ENCODE peak calls at places on chromosomes 13 and 19, in five cellular contexts. V, E, G, J and S are unnamed samples.

GRCh38 chr13:20399515-20399914 is 126.1 kb downstream of the CRYL1 start:
- DNase-seq in V (no peak), E (no peak), G (no peak), J (no peak), S (no peak)

GRCh38 chr13:107835339-107836018 is 379.9 kb downstream of the LIG4 start:
- DNase-seq in V (no peak), E (no peak), G (no peak), J (no peak), S (no peak)

GRCh38 chr19:10744222-10744847 is 26.5 kb downstream of the DNM2 start:
- DNase-seq in V (no peak), E (no peak), G (no peak), J (no peak), S (no peak)

GRCh38 chr13:80341098-80341701 is at the start of gene SPRY2:
- DNase-seq in V (peak), E (peak), G (peak), J (no peak), S (peak)

GRCh38 chr13:113802090-113802531 is 43.1 kb downstream of the TMEM255B start:
- DNase-seq in V (peak), E (peak), G (no peak), J (no peak), S (peak)

GRCh38 chr19:56245062-56245740 is 27.3 kb upstream of the EDDM13 start:
- DNase-seq in V (no peak), E (no peak), G (no peak), J (no peak), S (no peak)

GRCh38 chr13:48571121-48571901 is 38.4 kb upstream of the RCBTB2 start:
- DNase-seq in V (no peak), E (no peak), G (no peak), J (no peak), S (no peak)

GRCh38 chr13:99093997-99094396 is 106.7 kb upstream of the UBAC2 start:
- DNase-seq in V (no peak), E (no peak), G (no peak), J (no peak), S (no peak)

GRCh38 chr13:51727634-51728274 is 76.2 kb downstream of the DHRS12 start:
- DNase-seq in V (no peak), E (no peak), G (no peak), J (no peak), S (no peak)

GRCh38 chr13:101127741-101128353 is 288.5 kb downstream of the NALCN start:
- DNase-seq in V (peak), E (peak), G (no peak), J (no peak), S (peak)

GRCh38 chr13:37681295-37682032 is 82.9 kb upstream of the POSTN start:
- DNase-seq in V (no peak), E (no peak), G (no peak), J (no peak), S (no peak)

GRCh38 chr19:36527873-36528193 is 238 bp downstream of the ZNF260 start:
- DNase-seq in V (no peak), E (no peak), G (no peak), J (no peak), S (no peak)

GRCh38 chr19:4575978-4576933 is 16.8 kb upstream of the SEMA6B start:
- DNase-seq in V (peak), E (peak), G (no peak), J (no peak), S (peak)

GRCh38 chr13:90613076-90613795 is 734.3 kb upstream of the MIR17HG start:
- DNase-seq in V (no peak), E (no peak), G (no peak), J (no peak), S (no peak)

GRCh38 chr19:3671680-3672574 is 28.3 kb downstream of the PIP5K1C start:
- DNase-seq in V (no peak), E (no peak), G (no peak), J (no peak), S (peak)

GRCh38 chr13:77415253-77416127 is 88.6 kb upstream of the MYCBP2 start:
- DNase-seq in V (no peak), E (no peak), G (no peak), J (peak), S (no peak)

GRCh38 chr13:99873141-99873540 is 98.4 kb downstream of the ZIC5 start:
- DNase-seq in V (no peak), E (no peak), G (no peak), J (no peak), S (no peak)

GRCh38 chr13:26062853-26063444 is 11.1 kb upstream of the SHISA2 start:
- DNase-seq in V (peak), E (peak), G (no peak), J (no peak), S (no peak)

GRCh38 chr19:33621811-33622504 is at the start of gene CHST8:
- DNase-seq in V (no peak), E (no peak), G (no peak), J (no peak), S (peak)

GRCh38 chr19:19256072-19256969 is 16.8 kb downstream of the TM6SF2 start:
- DNase-seq in V (peak), E (peak), G (no peak), J (no peak), S (no peak)

GRCh38 chr13:19927117-19927734 is 31.3 kb upstream of the ZMYM2 start:
- DNase-seq in V (peak), E (peak), G (no peak), J (no peak), S (no peak)

GRCh38 chr19:29417048-29417447 is 108.7 kb upstream of the VSTM2B start:
- DNase-seq in V (no peak), E (no peak), G (no peak), J (no peak), S (no peak)

GRCh38 chr13:26323764-26324163 is 69.8 kb downstream of the CDK8 start:
- DNase-seq in V (no peak), E (no peak), G (no peak), J (no peak), S (no peak)

GRCh38 chr19:16836115-16836905 is 7.1 kb downstream of the SIN3B start:
- DNase-seq in V (no peak), E (no peak), G (no peak), J (peak), S (peak)

GRCh38 chr19:45960595-45961235 is 12.9 kb downstream of the NOVA2 start:
- DNase-seq in V (no peak), E (no peak), G (no peak), J (no peak), S (peak)

GRCh38 chr19:50333737-50334617 is 4.8 kb upstream of the KCNC3 start:
- DNase-seq in V (no peak), E (peak), G (no peak), J (no peak), S (peak)

GRCh38 chr19:49809155-49809986 is 3.7 kb downstream of the FUZ start:
- DNase-seq in V (peak), E (peak), G (no peak), J (no peak), S (no peak)

GRCh38 chr13:44229371-44230030 is 144.1 kb upstream of the SERP2 start:
- DNase-seq in V (no peak), E (no peak), G (no peak), J (no peak), S (no peak)

GRCh38 chr19:49064029-49064629 is 489 bp downstream of the NTF4 start:
- DNase-seq in V (no peak), E (no peak), G (no peak), J (no peak), S (no peak)

GRCh38 chr19:49073514-49074378 is 1.2 kb upstream of the KCNA7 start:
- DNase-seq in V (peak), E (peak), G (no peak), J (no peak), S (peak)

GRCh38 chr13:20669162-20669561 is 34.3 kb upstream of the IL17D start:
- DNase-seq in V (no peak), E (no peak), G (no peak), J (peak), S (no peak)

GRCh38 chr13:113209880-113210421 is 538 bp downstream of the CUL4A start:
- DNase-seq in V (peak), E (peak), G (no peak), J (no peak), S (no peak)

GRCh38 chr19:42831221-42832019 is 48.1 kb downstream of the PSG1 start:
- DNase-seq in V (peak), E (peak), G (no peak), J (no peak), S (no peak)

GRCh38 chr13:109764474-109765292 is 21.7 kb downstream of the IRS2 start:
- DNase-seq in V (no peak), E (no peak), G (no peak), J (no peak), S (no peak)

GRCh38 chr13:33403807-33404362 is 118.3 kb upstream of the STARD13 start:
- DNase-seq in V (no peak), E (no peak), G (no peak), J (no peak), S (no peak)

DNA sequence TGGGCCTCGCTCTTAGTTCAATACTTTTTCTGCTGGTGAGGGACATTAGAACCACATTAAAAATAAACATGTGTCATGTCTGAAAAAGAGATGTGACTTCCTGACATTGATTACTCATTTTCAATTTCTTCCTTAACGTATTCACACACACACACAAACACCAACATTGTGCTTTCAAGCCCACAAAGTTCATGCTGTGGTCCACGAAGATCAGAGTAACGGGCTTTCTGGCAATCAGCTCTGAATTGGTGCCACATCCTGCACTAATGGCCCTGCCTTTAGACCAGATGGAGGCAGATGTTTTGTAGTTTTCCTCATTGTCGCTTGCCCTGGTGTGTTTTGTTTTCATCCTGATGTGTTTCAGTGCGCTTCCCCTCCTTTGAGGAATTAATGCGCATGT is 47.9 kb upstream of the POMP start:
- DNase-seq in V (no peak), E (no peak), G (no peak), J (no peak), S (no peak)
- TF ChIP-seq HDAC2 in V (no peak), E (no peak), G (no peak), J (no peak), S (no peak)

GRCh38 chr19:13731147-13731964 is 33.0 kb upstream of the MRI1 start:
- DNase-seq in V (peak), E (peak), G (peak), J (peak), S (peak)

GRCh38 chr19:13732337-13732736 is 32.0 kb upstream of the MRI1 start:
- DNase-seq in V (no peak), E (no peak), G (no peak), J (no peak), S (no peak)

GRCh38 chr19:13729859-13730258 is 34.5 kb upstream of the MRI1 start:
- DNase-seq in V (no peak), E (peak), G (no peak), J (no peak), S (peak)

GRCh38 chr19:13726323-13726722 is 38.0 kb upstream of the MRI1 start:
- DNase-seq in V (no peak), E (no peak), G (no peak), J (no peak), S (no peak)

GRCh38 chr19:13727798-13728197 is 36.5 kb upstream of the MRI1 start:
- DNase-seq in V (no peak), E (no peak), G (no peak), J (no peak), S (no peak)
- TF ChIP-seq HDAC2 in V (no peak), E (no peak), G (no peak), J (no peak), S (no peak)

DNA sequence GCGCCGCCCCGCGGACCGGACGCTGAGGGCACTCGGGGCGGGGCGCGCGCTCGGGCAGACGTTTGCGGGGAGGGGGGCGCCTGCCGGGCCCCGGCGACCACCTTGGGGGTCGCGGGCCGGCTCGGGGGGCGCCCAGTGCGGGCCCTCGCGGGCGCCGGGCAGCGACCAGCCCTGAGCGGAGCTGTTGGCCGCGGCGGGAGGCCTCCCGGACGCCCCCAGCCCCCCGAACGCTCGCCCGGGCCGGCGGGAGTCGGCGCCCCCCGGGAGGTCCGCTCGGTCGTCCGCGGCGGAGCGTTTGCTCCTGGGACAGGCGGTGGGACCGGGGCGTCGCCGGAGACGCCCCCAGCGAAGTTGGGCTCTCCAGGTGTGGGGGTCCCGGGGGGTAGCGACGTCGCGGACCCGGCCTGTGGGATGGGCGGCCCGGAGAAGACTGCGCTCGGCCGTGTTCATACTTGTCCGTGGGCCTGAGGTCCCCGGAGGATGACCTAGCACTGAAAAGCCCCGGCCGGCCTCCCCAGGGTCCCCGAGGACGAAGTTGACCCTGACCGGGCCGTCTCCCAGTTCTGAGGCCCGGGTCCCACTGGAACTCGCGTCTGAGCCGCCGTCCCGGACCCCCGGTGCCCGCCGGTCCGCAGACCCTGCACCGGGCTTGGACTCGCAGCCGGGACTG is 620 bp downstream of the STK11 start:
- DNase-seq in V (no peak), E (no peak), G (no peak), J (no peak), S (no peak)
- TF ChIP-seq HDAC2 in V (no peak), E (no peak), G (no peak), J (no peak), S (no peak)

DNA sequence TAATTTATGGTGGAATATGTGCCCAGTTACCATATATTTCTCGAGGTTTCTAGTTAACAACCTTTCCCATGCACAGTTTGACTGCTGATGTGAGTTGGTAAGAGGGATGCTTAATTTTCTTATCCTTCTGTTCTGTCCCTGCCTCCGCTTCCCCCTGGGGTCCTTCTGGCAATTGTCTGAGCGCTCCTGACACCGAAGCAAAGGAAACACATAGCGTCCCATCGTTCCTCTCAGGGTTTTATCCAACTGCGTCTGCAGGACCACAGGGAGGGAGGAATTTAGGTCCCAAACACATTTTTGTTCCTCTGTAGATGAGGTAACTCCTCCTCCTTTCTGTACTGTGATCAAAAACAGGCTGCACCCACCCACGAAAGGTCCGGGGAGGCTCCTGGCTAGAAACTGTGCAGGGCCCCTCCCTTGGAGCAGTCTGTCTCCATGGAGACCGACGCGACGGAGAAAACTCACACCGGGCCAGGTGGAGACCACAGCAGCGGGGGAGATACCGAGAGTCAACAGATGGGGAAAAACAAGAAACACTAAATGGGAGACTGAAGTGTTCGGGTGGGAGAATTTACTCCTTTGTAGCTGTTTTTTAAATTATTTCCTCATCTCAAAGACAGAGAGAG is 191.9 kb upstream of the NBEA start:
- DNase-seq in V (no peak), E (no peak), G (no peak), J (no peak), S (no peak)
- TF ChIP-seq HDAC2 in V (no peak), E (no peak), G (no peak), J (no peak), S (no peak)

DNA sequence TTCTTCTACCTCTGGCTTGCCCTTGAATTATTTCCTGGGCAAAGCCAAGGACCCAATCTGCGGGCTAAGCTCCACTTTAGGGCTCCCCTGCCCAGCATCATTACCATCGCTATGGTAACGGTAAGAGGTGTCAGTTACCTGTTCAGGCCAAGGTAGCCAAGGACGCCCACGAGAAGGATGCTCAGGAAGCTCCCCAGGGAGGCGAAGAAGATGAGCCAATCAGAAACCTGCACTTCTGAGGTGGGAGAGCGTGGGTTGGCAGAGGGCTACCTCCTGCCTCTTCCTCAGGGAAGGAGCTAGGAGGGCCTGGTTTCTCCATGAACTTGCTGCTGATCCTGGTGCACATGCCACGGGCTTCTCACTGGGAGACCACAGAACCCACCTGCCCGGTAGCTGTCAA is 24.7 kb downstream of the IL12RB1 start:
- DNase-seq in V (no peak), E (no peak), G (no peak), J (no peak), S (no peak)
- TF ChIP-seq HDAC2 in V (no peak), E (no peak), G (no peak), J (no peak), S (no peak)